ENCODE peak calls at places on chromosomes 11 and 22, in five cellular contexts. Z is pancreas, S is heart right ventricle, Y is DND-41, Q is PC-3. U is an unnamed sample. For H3K4me1, the result is how much of the 10 kb centered on the place peaks cover.

GRCh38 chr11:27362749-27363575 is at the start of gene CCDC34:
- DNase-seq in S (peak), Q (peak), Z (peak), Y (peak), U (peak)

GRCh38 chr22:23762866-23763578 is at the start of gene C22orf15:
- DNase-seq in Q (no peak), Z (no peak), Y (peak), S (no peak), U (no peak)

GRCh38 chr22:39476664-39477063 is 19.9 kb downstream of the MGAT3 start:
- DNase-seq in Q (no peak), S (no peak), Z (no peak), Y (no peak), U (no peak)

GRCh38 chr22:31275018-31275417 is 17.3 kb downstream of the PIK3IP1 start:
- DNase-seq in Y (no peak), Q (no peak), Z (no peak), S (no peak), U (no peak)

GRCh38 chr11:41786087-41786486 is 326.6 kb upstream of the LRRC4C start:
- DNase-seq in S (no peak), Z (no peak), Q (peak), Y (no peak), U (no peak)

GRCh38 chr11:12526789-12527188 is 147.4 kb upstream of the TEAD1 start:
- DNase-seq in S (no peak), Z (no peak), Q (peak), Y (no peak), U (no peak)

GRCh38 chr11:88683024-88683423 is 345.5 kb upstream of the CTSC start:
- DNase-seq in Z (no peak), Y (no peak), S (no peak), Q (no peak), U (no peak)

GRCh38 chr22:43110444-43110926 is at the start of gene BIK:
- DNase-seq in Q (peak), Y (peak), S (no peak), Z (peak), U (peak)

GRCh38 chr22:25062378-25063095 is 110.0 kb downstream of the KIAA1671 start:
- DNase-seq in S (no peak), Z (no peak), Q (no peak), Y (peak), U (no peak)

GRCh38 chr11:8021920-8022319 is 34.8 kb downstream of the EIF3F start:
- DNase-seq in Y (no peak), Q (no peak), S (no peak), Z (no peak), U (no peak)

GRCh38 chr11:120062561-120062930 is 75.4 kb downstream of the TRIM29 start:
- DNase-seq in Y (no peak), Z (no peak), S (no peak), Q (no peak), U (no peak)

GRCh38 chr22:25700996-25701815 is 40.8 kb upstream of the MYO18B start:
- DNase-seq in Y (peak), Q (no peak), Z (no peak), S (peak), U (no peak)

GRCh38 chr22:26170112-26170492 is 840 bp downstream of the SEZ6L start:
- DNase-seq in Z (no peak), S (no peak), Y (no peak), Q (no peak), U (no peak)

GRCh38 chr22:30566125-30566524 is 8.3 kb downstream of the GAL3ST1 start:
- DNase-seq in S (no peak), Q (peak), Z (no peak), Y (no peak), U (no peak)

GRCh38 chr22:30235687-30236170 is 10.8 kb downstream of the LIF start:
- DNase-seq in Z (peak), Q (peak), Y (no peak), S (no peak), U (peak)

GRCh38 chr11:67646535-67647336 is 3.8 kb downstream of the ACY3 start:
- DNase-seq in Z (no peak), Y (peak), Q (no peak), S (no peak), U (no peak)

GRCh38 chr11:111120221-111120620 is 125.3 kb upstream of the POU2AF2 start:
- DNase-seq in Z (no peak), Q (no peak), Y (no peak), S (no peak), U (no peak)

GRCh38 chr11:118658372-118659313 is 20.8 kb downstream of the TREH start:
- DNase-seq in S (no peak), Q (peak), Z (no peak), Y (no peak), U (no peak)

GRCh38 chr22:40051322-40051721 is 56.6 kb downstream of the FAM83F start:
- DNase-seq in Y (peak), S (no peak), Q (no peak), Z (no peak), U (no peak)

DNA sequence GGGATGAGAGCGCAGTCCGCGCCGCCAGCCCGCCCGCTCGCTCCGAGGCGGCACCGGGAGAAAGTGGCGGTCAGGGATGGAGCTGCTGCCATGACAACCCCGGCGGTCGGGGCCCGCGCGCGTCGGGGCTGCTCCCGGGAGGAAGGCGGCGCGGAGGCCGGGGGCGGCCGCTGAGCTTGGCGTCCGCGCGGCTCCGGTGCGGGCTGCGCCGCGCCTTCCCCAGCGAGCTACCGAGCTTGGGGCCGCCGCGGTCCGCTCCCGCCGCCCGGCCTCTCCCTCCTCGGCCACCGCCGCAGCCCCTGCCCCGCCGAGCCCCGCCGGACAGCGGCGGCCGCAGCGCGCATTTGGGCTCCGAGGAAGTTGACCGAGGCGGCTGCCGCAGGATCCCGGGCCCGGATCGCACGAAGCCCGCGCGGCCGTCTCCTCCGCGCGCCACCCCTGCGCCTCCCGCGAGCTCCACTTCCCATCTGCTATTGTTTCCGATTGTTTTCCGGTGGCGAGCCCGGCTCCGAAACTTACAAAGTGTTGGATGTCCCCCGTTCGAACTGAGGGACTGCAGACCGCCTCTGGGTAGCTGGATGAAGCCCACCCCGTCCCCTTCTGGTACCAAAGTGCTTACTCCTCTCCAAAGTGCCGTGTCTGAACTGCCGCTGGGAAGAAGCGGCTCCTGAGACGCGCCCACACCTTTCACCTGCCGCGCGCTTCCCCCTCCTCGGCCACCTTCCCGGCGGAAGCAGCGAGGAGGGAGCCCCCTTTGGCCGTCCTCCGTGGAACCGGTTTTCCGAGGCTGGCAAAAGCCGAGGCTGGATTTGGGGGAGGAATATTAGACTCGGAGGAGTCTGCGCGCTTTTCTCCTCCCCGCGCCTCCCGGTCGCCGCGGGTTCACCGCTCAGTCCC is 540.3 kb downstream of the NTM start:
- DNase-seq in Y (no peak), Z (no peak), Q (no peak), S (no peak), U (no peak)
- H3K4me3 ChIP-seq in Y (no peak), Z (peak), Q (no peak), S (peak), U (no peak)

GRCh38 chr22:49688516-49689254 is 139.0 kb downstream of the BRD1 start:
- DNase-seq in S (no peak), Z (no peak), Y (no peak), Q (no peak), U (no peak)

GRCh38 chr22:49691256-49691655 is 136.4 kb downstream of the BRD1 start:
- DNase-seq in Z (no peak), Y (no peak), S (no peak), Q (no peak), U (no peak)

GRCh38 chr22:49689858-49690257 is 137.8 kb downstream of the BRD1 start:
- DNase-seq in Q (no peak), Y (no peak), S (no peak), Z (no peak), U (no peak)

GRCh38 chr22:49689255-49689770 is 138.4 kb downstream of the BRD1 start:
- DNase-seq in Q (no peak), S (no peak), Y (no peak), Z (no peak), U (no peak)

GRCh38 chr22:49690454-49690853 is 137.2 kb downstream of the BRD1 start:
- DNase-seq in S (no peak), Z (no peak), Q (no peak), Y (no peak), U (no peak)
- H3K4me1 ChIP-seq in S (under half), Z (under half), Q (under half), Y (under half), U (under half)

GRCh38 chr11:72228229-72228843 is 3.8 kb downstream of the INPPL1 start:
- DNase-seq in Q (no peak), S (peak), Y (no peak), Z (peak), U (no peak)

GRCh38 chr11:72229336-72229924 is 4.9 kb downstream of the INPPL1 start:
- DNase-seq in Q (no peak), Z (no peak), Y (no peak), S (no peak), U (peak)

GRCh38 chr11:72228844-72229231 is 4.3 kb downstream of the INPPL1 start:
- DNase-seq in Z (peak), Q (no peak), Y (no peak), S (no peak), U (peak)

GRCh38 chr11:72226701-72227100 is 2.1 kb downstream of the INPPL1 start:
- DNase-seq in S (no peak), Y (no peak), Z (no peak), Q (no peak), U (peak)

DNA sequence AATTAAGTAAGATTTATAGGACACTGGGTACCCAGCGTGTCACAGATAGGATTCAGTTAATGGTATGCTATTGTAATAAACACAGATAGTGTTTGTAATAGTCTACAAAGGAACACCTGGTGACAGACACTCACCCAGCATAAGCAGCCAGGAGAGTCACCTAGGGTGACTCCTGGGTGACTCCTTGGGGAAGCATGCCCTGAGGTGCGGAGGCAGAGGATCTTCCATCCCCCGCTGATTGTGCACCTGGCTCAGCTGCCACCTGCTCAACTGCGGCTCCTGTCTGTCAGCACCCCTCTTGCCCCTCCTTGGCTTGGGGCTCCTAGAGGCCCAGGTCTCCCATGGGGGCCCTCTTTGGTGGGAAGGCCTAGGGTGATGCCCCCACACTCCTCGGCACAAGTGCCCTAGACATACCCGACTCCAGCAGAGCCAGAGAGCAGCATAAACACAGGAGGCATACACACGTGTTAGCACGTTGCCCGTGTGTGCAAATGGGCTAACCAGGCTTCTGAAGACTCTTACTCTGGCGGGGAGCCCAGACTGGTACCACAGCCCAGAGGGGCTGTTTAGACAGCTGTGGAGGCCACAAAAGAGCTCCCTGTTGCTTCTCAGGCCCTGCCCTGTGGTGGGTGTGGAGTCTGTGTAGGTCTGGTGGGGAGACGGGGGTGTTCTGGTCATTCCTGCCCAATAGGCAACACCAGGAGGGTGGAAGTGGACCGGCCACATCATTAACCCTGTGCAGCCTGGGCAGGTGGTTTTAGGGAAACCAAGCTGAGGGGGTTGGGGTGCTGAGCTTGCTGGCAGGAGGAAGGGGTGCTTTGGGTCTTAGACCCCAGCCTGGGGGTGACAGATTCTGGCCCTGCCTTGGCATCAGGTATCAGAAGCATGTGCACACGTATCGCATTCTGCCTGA is 3.0 kb downstream of the INPPL1 start:
- DNase-seq in S (no peak), Y (no peak), Q (peak), Z (peak), U (peak)
- H3K27ac ChIP-seq in S (no peak), Y (peak), Q (no peak), Z (no peak), U (no peak)

DNA sequence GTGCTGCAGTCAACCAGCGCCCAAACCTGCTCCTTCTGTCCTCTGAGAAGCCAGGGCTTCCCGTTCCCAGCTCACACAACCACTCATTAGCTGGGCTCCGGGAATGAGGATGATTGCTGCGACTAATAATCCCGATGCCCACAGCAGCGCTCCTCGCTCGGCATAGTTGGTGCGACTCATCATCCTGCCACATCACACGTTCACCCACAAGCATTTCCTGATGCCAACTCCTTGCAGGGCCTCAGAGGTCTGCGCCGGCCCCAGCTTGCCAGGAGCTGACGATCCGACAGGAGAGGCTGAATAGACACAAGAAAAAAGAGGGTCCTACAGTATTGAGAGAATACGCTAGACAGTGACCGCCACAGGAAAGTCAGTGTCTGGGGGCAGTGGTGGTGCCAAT is 10.6 kb upstream of the CSNK1E start:
- DNase-seq in S (no peak), Z (no peak), Q (peak), Y (no peak), U (no peak)
- H3K4me3 ChIP-seq in S (no peak), Z (no peak), Q (no peak), Y (no peak), U (no peak)

DNA sequence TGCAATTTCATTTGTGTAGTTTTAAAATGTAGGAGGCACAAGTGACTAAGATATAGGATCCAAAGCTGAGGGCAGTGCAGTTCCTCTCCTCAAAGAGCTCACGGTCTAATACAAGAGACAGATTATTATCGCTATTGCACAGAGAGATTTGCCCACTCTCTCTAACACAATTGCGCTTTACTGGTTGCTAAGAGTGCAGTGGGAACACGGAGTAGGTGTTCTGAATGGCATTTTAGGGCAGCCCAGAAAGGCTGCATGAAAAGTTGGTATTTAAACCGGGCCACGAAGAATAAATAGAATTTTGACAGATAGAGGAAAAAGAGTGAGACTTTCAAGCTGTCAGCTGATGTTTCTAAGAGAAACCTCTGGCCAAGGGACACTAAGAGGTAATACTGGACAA is 79.5 kb downstream of the BLID start:
- DNase-seq in Y (no peak), S (no peak), Z (no peak), Q (no peak), U (no peak)
- H3K4me1 ChIP-seq in Y (under half), S (under half), Z (under half), Q (under half), U (under half)

DNA sequence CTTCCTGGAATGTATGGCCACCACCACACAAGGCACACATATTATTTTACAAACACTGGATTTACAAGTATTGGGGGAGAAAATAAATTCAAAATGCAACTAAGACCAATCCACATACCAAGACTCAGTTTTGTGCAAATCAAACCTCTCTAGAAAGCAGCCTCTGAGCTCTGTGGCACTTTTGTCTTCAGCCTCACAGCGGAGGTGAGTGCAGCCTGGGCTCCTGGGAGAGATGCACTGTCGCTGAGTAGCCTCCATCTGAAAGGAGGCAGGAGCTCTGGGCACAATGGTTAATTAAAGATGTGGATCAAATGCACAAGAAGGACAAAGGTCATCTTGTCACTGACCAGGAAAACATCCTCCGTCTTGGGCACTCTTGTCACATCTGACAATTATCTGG is 34.2 kb downstream of the ZNF195 start:
- DNase-seq in Z (no peak), Q (no peak), S (no peak), Y (no peak), U (no peak)
- H3K27ac ChIP-seq in Z (no peak), Q (no peak), S (no peak), Y (no peak), U (no peak)

GRCh38 chr22:38313384-38313955 is 3.8 kb downstream of the CSNK1E start:
- DNase-seq in Z (no peak), Y (peak), Q (peak), S (peak), U (no peak)

GRCh38 chr22:38315801-38316339 is 1.4 kb downstream of the CSNK1E start:
- DNase-seq in Z (no peak), Q (no peak), S (no peak), Y (no peak), U (no peak)

GRCh38 chr22:38312261-38312800 is 4.9 kb downstream of the CSNK1E start:
- DNase-seq in Q (no peak), Y (no peak), S (no peak), Z (no peak), U (no peak)

GRCh38 chr22:38314992-38315800 is 2.0 kb downstream of the CSNK1E start:
- DNase-seq in Y (peak), S (no peak), Q (no peak), Z (no peak), U (no peak)

DNA sequence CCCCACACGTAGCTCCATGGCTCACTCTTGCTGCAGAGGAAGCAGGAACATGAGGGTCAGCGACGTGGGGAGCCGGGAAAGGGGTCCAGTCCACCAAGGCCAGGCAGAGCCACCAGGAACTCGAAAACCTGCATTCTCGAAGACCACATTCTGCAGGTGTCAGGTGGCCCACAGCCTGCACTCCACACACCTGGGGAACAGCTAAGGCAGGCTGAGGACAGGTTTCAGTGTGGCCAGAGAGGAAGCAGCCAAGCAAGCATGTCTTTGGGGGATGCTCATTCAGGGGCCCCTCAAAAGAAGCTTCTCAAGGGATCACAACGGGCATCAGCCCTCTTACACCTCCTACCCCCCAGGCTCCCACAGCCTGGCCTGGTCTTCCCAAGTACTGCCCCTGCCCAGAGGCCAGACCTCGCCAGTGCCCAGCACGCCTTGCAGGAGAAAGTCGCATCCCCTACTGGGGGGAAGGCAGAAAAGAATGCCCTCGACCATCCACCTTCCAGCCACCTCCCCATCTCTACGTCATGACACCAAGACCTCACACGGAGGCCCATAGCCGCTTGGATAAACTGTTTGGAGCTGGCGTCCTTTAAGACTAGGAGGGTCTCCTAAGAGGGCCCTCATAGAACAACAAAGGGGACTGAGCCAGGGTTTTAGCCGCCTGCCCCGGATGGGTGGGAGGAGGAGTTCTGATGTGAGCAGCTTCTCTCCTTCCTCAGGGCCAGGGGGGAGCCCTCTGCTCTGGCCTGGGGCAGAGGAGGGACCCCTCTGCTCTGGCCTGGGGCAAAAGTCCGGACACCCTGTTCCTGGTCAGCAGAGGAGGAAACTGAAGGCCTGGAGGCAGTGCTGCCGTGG is 2.9 kb downstream of the CSNK1E start:
- DNase-seq in Z (no peak), S (no peak), Y (no peak), Q (no peak), U (no peak)
- H3K4me3 ChIP-seq in Z (peak), S (peak), Y (peak), Q (peak), U (no peak)

U was measured in lung.